ENCODE peak calls at places on chromosomes 2 and 18, in ten cellular contexts. E is Calu3; U is CD8-positive, alpha-beta T cell; R is epithelial cell of esophagus; G is HCT116; L is mucosa of descending colon; X is nephron progenitor cell; D is AG04449; T is HL-60; F is heart right ventricle. Y is an unnamed sample.

GRCh38 chr2:193793914-193794313 is 1599.2 kb upstream of the TMEFF2 start:
- DNase-seq in E (no peak), U (no peak), R (peak), G (no peak), L (no peak), X (no peak), D (no peak), T (no peak), F (no peak), Y (no peak)

GRCh38 chr2:110993557-110994231 is 127.0 kb upstream of the BCL2L11 start:
- DNase-seq in E (peak), U (peak), R (peak), G (no peak), L (no peak), X (no peak), D (no peak), T (peak), F (peak), Y (peak)

GRCh38 chr18:66553824-66554223 is 50.1 kb downstream of the CDH19 start:
- DNase-seq in E (no peak), U (no peak), R (peak), G (no peak), L (no peak), X (no peak), D (no peak), T (no peak), F (no peak), Y (no peak)

GRCh38 chr2:229296016-229296415 is 24.9 kb upstream of the PID1 start:
- DNase-seq in E (no peak), U (no peak), R (no peak), G (no peak), L (no peak), X (no peak), D (no peak), T (no peak), F (no peak), Y (no peak)

GRCh38 chr2:241659150-241659739 is 21.8 kb downstream of the ATG4B start:
- DNase-seq in E (peak), U (no peak), R (peak), G (no peak), L (peak), X (peak), D (no peak), T (no peak), F (peak), Y (no peak)

GRCh38 chr2:42917374-42918017 is 125.1 kb upstream of the HAAO start:
- DNase-seq in E (no peak), U (no peak), R (peak), G (no peak), L (no peak), X (no peak), D (peak), T (no peak), F (peak), Y (no peak)

GRCh38 chr2:94987074-94988020 is 38.2 kb upstream of the MAL start:
- DNase-seq in E (no peak), U (no peak), R (no peak), G (no peak), L (no peak), X (no peak), D (no peak), T (peak), F (no peak), Y (no peak)

GRCh38 chr2:144115892-144116291 is 404.0 kb downstream of the ZEB2 start:
- DNase-seq in E (no peak), U (no peak), R (peak), G (no peak), L (no peak), X (no peak), D (no peak), T (no peak), F (no peak), Y (no peak)

GRCh38 chr18:24063121-24063731 is 48.7 kb downstream of the TTC39C start:
- DNase-seq in E (no peak), U (no peak), R (peak), G (peak), L (no peak), X (no peak), D (peak), T (no peak), F (no peak), Y (no peak)

GRCh38 chr2:190649035-190649797 is at the start of gene NAB1:
- DNase-seq in E (peak), U (peak), R (peak), G (no peak), L (peak), X (peak), D (no peak), T (no peak), F (peak), Y (peak)

GRCh38 chr2:71787108-71787415 is 333.7 kb downstream of the DYSF start:
- DNase-seq in E (no peak), U (no peak), R (no peak), G (no peak), L (no peak), X (no peak), D (no peak), T (no peak), F (no peak), Y (no peak)

GRCh38 chr2:111694690-111695089 is 189.3 kb downstream of the ANAPC1 start:
- DNase-seq in E (no peak), U (no peak), R (peak), G (no peak), L (no peak), X (no peak), D (no peak), T (no peak), F (no peak), Y (no peak)

GRCh38 chr2:209422191-209422754 is 1.6 kb upstream of the MAP2 start:
- DNase-seq in E (no peak), U (no peak), R (peak), G (no peak), L (no peak), X (no peak), D (no peak), T (no peak), F (no peak), Y (no peak)

GRCh38 chr2:73376681-73377080 is 9.0 kb upstream of the ALMS1 start:
- DNase-seq in E (no peak), U (no peak), R (no peak), G (no peak), L (no peak), X (no peak), D (no peak), T (no peak), F (no peak), Y (no peak)

GRCh38 chr2:131085646-131086045 is 7.6 kb downstream of the FAM168B start:
- DNase-seq in E (no peak), U (no peak), R (no peak), G (no peak), L (no peak), X (no peak), D (no peak), T (no peak), F (no peak), Y (no peak)

GRCh38 chr2:65800998-65801397 is 368.6 kb upstream of the SPRED2 start:
- DNase-seq in E (peak), U (no peak), R (peak), G (peak), L (peak), X (no peak), D (no peak), T (no peak), F (no peak), Y (no peak)

GRCh38 chr2:172251231-172251630 is 148.5 kb upstream of the DLX2 start:
- DNase-seq in E (no peak), U (no peak), R (peak), G (no peak), L (no peak), X (no peak), D (no peak), T (no peak), F (no peak), Y (no peak)

GRCh38 chr2:47014564-47015051 is 99.0 kb upstream of the MCFD2 start:
- DNase-seq in E (no peak), U (no peak), R (no peak), G (no peak), L (no peak), X (no peak), D (no peak), T (no peak), F (no peak), Y (no peak)

GRCh38 chr2:166081131-166081632 is 46.6 kb downstream of the SCN1A start:
- DNase-seq in E (no peak), U (no peak), R (no peak), G (no peak), L (no peak), X (no peak), D (no peak), T (no peak), F (no peak), Y (no peak)

GRCh38 chr2:69833752-69834151 is 4.3 kb downstream of the GMCL1 start:
- DNase-seq in E (no peak), U (no peak), R (no peak), G (no peak), L (no peak), X (no peak), D (no peak), T (no peak), F (no peak), Y (no peak)

GRCh38 chr2:101828267-101829017 is 130.9 kb downstream of the MAP4K4 start:
- DNase-seq in E (no peak), U (no peak), R (no peak), G (no peak), L (no peak), X (no peak), D (no peak), T (no peak), F (no peak), Y (no peak)

GRCh38 chr2:13676269-13676668 is 956.2 kb upstream of the LRATD1 start:
- DNase-seq in E (no peak), U (no peak), R (peak), G (no peak), L (no peak), X (no peak), D (peak), T (no peak), F (no peak), Y (no peak)

DNA sequence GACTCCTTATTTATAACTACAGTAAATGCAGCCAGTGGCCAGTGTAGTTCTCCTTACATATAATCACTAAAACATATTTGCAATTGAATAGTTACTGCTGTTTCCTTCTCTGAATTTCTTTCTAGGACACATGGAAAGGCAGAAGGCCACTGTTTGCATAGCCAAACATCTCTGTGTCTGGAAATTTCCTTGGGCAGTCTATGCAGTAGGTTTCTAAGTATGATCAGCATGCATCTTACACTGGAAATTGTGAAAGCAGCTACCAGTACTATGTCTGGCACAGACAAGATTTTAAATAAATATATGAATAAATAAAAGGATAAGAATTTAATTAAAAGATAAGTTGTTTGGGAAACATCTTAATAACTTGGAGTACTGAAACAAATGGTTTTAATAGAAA is 57.3 kb upstream of the COL3A1 start:
- DNase-seq in E (no peak), U (no peak), R (no peak), G (no peak), L (no peak), X (no peak), D (no peak), T (no peak), F (no peak), Y (no peak)
- TF ChIP-seq CTCF in E (no peak), U (no peak), R (no peak), G (no peak), L (no peak), X (no peak), D (no peak), T (no peak), F (no peak), Y (no peak)

DNA sequence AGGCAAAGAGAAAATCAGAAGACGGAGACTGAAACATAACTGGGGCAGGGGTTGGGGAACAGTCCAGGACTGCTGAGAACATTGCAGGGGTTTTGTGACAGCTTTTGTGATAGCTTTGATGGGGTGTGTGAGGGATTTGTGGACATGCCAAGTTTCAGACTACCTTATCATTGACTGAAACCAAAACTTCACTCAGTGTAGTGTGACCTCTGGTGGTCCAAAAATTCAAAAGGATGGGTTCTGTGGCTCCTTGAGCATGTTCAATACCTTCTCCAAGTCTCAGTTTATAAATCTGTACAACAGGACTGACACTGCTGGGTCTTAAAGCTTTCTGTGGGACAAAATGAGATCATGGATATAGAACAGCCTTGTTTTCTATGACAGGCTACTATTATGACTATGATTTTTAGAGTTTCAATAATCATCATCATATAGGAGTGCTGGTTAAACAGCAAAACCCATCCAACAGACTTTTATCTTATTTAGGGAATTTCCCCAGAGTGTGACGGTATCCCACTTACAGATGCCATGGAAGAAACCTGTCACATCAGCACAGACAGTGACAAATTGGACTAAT is 259.2 kb upstream of the SLC14A2 start:
- DNase-seq in E (no peak), U (no peak), R (no peak), G (no peak), L (no peak), X (no peak), D (no peak), T (no peak), F (no peak), Y (no peak)
- TF ChIP-seq CTCF in E (no peak), U (no peak), R (no peak), G (no peak), L (no peak), X (no peak), D (no peak), T (no peak), F (no peak), Y (no peak)

GRCh38 chr2:8681786-8682692 is at the start of gene ID2:
- DNase-seq in E (peak), U (peak), R (peak), G (peak), L (peak), X (peak), D (peak), T (peak), F (peak), Y (peak)
- TF ChIP-seq CTCF in E (no peak), U (no peak), R (peak), G (no peak), L (no peak), X (no peak), D (no peak), T (no peak), F (no peak), Y (no peak)

DNA sequence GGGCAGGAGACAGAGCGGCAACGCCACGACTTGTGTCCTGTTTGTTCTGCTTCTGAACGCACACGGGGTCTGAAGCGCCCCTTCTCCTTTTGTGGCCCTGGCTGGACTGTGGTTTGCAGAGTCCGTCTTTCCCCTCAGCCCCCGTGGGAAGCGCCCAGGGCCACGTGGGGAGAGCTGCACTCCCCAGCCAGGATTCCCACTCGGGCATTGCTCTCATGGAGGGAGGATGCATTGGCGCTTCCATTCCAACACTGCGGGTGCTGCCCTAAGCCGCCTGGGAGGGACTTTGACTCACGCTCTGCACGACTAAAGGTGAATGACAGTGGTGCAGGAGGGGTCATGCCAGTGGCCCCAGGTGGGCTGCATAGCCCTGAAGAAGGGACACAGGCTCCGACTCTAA is 52.5 kb downstream of the TIMM21 start:
- DNase-seq in E (no peak), U (no peak), R (no peak), G (no peak), L (no peak), X (no peak), D (no peak), T (no peak), F (no peak), Y (no peak)
- TF ChIP-seq CTCF in E (no peak), U (no peak), R (no peak), G (no peak), L (no peak), X (no peak), D (no peak), T (no peak), F (no peak), Y (no peak)

GRCh38 chr18:37487400-37487831 is 78.2 kb downstream of the CELF4 start:
- DNase-seq in E (no peak), U (no peak), R (no peak), G (no peak), L (no peak), X (peak), D (no peak), T (no peak), F (peak), Y (no peak)

GRCh38 chr18:37483984-37484892 is 81.4 kb downstream of the CELF4 start:
- DNase-seq in E (no peak), U (no peak), R (no peak), G (no peak), L (no peak), X (no peak), D (no peak), T (no peak), F (no peak), Y (no peak)

GRCh38 chr18:37486848-37487247 is 78.8 kb downstream of the CELF4 start:
- DNase-seq in E (no peak), U (no peak), R (no peak), G (no peak), L (no peak), X (no peak), D (no peak), T (no peak), F (no peak), Y (no peak)

GRCh38 chr18:37483221-37483971 is 82.2 kb downstream of the CELF4 start:
- DNase-seq in E (peak), U (no peak), R (peak), G (no peak), L (peak), X (peak), D (no peak), T (no peak), F (peak), Y (no peak)

DNA sequence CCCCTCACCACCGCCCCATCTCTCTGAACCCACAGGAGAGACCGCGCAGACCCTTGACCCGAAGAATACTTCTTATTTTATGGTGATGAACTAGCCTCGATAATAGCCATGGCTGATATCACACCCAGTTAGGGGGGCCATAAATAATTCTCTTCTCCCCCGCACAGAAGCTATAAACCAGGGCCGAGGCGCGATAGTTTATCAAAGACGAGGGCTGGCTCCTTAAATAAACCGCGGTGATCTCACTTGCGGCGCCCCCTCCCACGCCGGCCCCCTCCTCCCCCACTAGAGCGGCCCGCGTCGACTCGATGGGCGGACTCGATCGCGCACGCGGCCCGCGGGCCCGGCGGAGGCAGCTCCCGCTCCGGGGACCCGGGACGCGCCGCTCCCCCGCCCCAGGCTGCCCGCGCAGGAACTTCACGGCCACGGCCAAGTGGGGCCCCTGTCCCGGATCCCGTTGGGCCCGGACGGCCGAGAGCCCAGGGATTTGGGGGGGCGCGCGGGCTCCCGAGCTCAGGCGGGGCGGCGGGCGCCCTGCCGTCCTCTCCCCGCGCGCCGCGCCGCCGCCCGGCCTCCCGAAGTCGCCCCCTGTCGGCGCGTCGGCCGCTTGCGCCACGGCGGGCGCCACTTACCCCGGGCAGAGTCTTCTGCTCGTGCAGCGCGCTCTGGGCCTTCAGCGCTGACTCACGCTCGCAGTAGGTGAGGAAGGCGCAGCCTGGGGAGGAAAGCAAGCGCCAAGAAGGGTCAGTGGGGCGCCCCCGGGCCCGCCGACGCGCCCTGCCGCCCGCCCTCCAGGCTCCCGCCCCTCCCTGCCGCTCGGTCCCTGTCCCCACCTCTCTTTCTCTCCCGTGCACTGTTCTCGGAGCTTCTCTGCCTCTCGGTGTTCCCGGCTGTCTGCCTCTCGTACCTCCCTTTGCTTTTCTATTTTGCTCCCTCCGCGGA is 80.4 kb downstream of the CELF4 start:
- DNase-seq in E (peak), U (no peak), R (peak), G (peak), L (peak), X (peak), D (no peak), T (no peak), F (no peak), Y (no peak)
- TF ChIP-seq CTCF in E (no peak), U (no peak), R (no peak), G (no peak), L (peak), X (peak), D (peak), T (no peak), F (no peak), Y (no peak)

GRCh38 chr18:59067873-59068272 is 71.8 kb upstream of the SEC11C start:
- DNase-seq in E (peak), U (no peak), R (peak), G (no peak), L (peak), X (peak), D (no peak), T (no peak), F (no peak), Y (no peak)
- TF ChIP-seq CTCF in E (peak), U (no peak), R (peak), G (peak), L (no peak), X (peak), D (peak), T (peak), F (no peak), Y (peak)

GRCh38 chr18:5747678-5748077 is 147.6 kb downstream of the TMEM200C start:
- DNase-seq in E (no peak), U (no peak), R (no peak), G (no peak), L (no peak), X (no peak), D (no peak), T (no peak), F (no peak), Y (no peak)

GRCh38 chr18:5746844-5747243 is 148.5 kb downstream of the TMEM200C start:
- DNase-seq in E (no peak), U (no peak), R (no peak), G (no peak), L (no peak), X (no peak), D (no peak), T (no peak), F (no peak), Y (no peak)

DNA sequence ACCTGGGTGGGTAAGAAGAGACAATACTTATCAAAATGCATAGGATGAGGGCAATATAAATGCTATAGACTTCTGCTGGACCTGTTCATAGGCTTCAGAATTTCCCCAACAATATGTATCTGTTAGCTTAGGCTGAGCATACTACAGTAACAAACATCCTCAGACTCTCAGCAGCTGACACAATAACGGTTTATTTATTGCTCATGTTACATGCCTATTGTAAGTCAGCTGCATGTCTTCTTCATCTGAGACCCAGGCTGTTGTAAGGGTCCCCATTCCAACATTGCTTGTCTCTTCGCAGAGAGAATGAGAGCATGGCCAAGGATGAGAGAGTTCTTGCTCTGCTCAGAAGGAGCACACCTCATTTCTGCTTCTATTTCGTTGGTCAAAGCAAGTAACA is 150.7 kb downstream of the TMEM200C start:
- DNase-seq in E (no peak), U (no peak), R (no peak), G (no peak), L (no peak), X (no peak), D (no peak), T (no peak), F (no peak), Y (no peak)
- TF ChIP-seq CTCF in E (no peak), U (no peak), R (no peak), G (no peak), L (no peak), X (no peak), D (no peak), T (no peak), F (no peak), Y (no peak)

Y was measured in lower lobe of right lung.